ENCODE peak calls at places on chromosomes 12 and 14, in eight cellular contexts. C is mucosa of descending colon; D is HepG2; L is effector memory CD4-positive, alpha-beta T cell; Q is CD8-positive, alpha-beta memory T cell; G is CD8-positive, alpha-beta T cell; H is tibial artery; R is small intestine. Z is an unnamed sample.

GRCh38 chr12:119061208-119061796 is 80.0 kb downstream of the SRRM4 start:
- DNase-seq in C (no peak), D (peak; percentile 27), L (no peak), Q (no peak), G (peak; percentile 15), H (no peak), R (peak; percentile 1), Z (peak; percentile 5)

GRCh38 chr12:114767906-114768697 is 84.1 kb upstream of the TBX3 start:
- DNase-seq in C (no peak), D (peak; percentile 53), L (no peak), Q (no peak), G (no peak), H (no peak), R (no peak), Z (no peak)

GRCh38 chr12:38905480-38906351 is at the start of gene CPNE8:
- DNase-seq in C (peak; percentile 90), D (no peak), L (peak; percentile 12), Q (peak; percentile 64), G (peak; percentile 32), H (peak; percentile 94), R (no peak), Z (peak; percentile 20)

GRCh38 chr12:129076466-129077325 is 223.4 kb downstream of the GLT1D1 start:
- DNase-seq in C (no peak), D (no peak), L (no peak), Q (no peak), G (no peak), H (no peak), R (no peak), Z (no peak)

GRCh38 chr14:99177046-99177655 is 94.8 kb downstream of the BCL11B start:
- DNase-seq in C (no peak), D (no peak), L (no peak), Q (peak; percentile 25), G (peak; percentile 7), H (no peak), R (no peak), Z (no peak)

GRCh38 chr14:57871487-57872080 is 5.7 kb upstream of the SLC35F4 start:
- DNase-seq in C (no peak), D (peak; percentile 26), L (no peak), Q (no peak), G (no peak), H (no peak), R (peak; percentile 6), Z (no peak)

GRCh38 chr12:12880537-12880936 is 10.8 kb upstream of the GPRC5A start:
- DNase-seq in C (no peak), D (no peak), L (no peak), Q (no peak), G (no peak), H (no peak), R (no peak), Z (no peak)

GRCh38 chr14:89702151-89702936 is 252.2 kb downstream of the EFCAB11 start:
- DNase-seq in C (no peak), D (no peak), L (no peak), Q (no peak), G (no peak), H (no peak), R (no peak), Z (no peak)

GRCh38 chr12:107610030-107610859 is 75.4 kb upstream of the PWP1 start:
- DNase-seq in C (no peak), D (peak; percentile 12), L (no peak), Q (no peak), G (no peak), H (no peak), R (peak; percentile 20), Z (no peak)

DNA sequence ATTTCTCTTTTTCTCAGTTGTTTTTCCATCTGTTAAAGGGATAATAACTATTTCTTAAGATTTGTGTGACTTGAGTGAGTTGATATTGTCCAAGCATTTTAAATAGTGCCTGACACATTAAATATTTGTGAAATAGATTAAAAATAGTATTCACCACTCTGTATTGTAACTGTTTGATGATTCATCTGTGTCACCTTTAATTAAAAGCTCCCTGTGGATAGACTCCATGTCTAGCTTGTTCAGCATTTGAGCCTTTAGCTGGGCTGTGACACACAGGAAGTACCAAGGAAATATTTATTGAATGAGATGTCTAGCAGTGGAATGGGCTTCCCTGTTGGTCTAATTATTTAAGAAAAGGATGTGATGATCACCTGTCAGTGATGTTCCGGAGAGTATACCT is 1.8 kb upstream of the GLIPR1L2 start:
- DNase-seq in C (no peak), D (no peak), L (no peak), Q (no peak), G (no peak), H (no peak), R (peak; percentile 10), Z (no peak)
- H3K4me3 ChIP-seq in C (no peak overlapping the region), D (no peak overlapping the region), L (no peak overlapping the region), Q (no peak overlapping the region), G (no peak overlapping the region), H (no peak overlapping the region), R (no peak overlapping the region), Z (no peak overlapping the region)

DNA sequence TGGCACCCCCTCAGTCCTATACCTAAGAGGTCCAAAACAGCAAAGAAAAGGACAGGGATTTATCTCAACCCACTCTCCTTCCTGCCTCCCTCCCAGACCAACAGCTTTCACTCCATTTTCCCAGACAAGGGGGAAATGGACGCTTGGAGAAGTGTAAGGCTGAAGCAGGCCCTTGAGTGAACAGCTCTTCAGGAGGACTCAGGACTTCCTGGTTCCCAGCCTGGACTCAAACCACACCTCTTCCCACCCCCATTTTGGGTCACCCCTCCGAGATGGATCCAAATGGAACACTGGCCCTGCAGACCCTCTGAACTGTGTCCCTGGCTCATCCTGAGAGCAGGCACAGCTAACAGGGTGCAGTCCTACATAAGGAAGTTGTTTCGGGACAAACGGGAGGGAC is 2.7 kb downstream of the KMT2D start:
- DNase-seq in C (no peak), D (no peak), L (no peak), Q (no peak), G (no peak), H (no peak), R (peak; percentile 50), Z (no peak)
- H3K4me1 ChIP-seq in C (peaks cover 42% of the 10 kb centered on the region), D (peaks cover 49% of the 10 kb centered on the region), L (peaks cover 51% of the 10 kb centered on the region), Q (peaks cover 58% of the 10 kb centered on the region), G (peaks cover 53% of the 10 kb centered on the region), H (peaks cover 53% of the 10 kb centered on the region), R (peaks cover 17% of the 10 kb centered on the region), Z (peaks cover 49% of the 10 kb centered on the region)

GRCh38 chr12:638948-639557 is 24.2 kb downstream of the NINJ2 start:
- DNase-seq in C (no peak), D (no peak), L (no peak), Q (no peak), G (no peak), H (no peak), R (no peak), Z (no peak)
- H3K4me3 ChIP-seq in C (no peak overlapping the region), D (no peak overlapping the region), L (peak overlapping the region; percentile 11), Q (no peak overlapping the region), G (no peak overlapping the region), H (no peak overlapping the region), R (no peak overlapping the region), Z (no peak overlapping the region)

GRCh38 chr12:88549929-88550328 is 30.3 kb downstream of the KITLG start:
- DNase-seq in C (no peak), D (no peak), L (no peak), Q (no peak), G (no peak), H (no peak), R (no peak), Z (no peak)
- H3K4me1 ChIP-seq in C (peaks cover 25% of the 10 kb centered on the region), D (peaks cover 29% of the 10 kb centered on the region), L (no peaks in the 10 kb centered on the region), Q (no peaks in the 10 kb centered on the region), G (no peaks in the 10 kb centered on the region), H (peaks cover 38% of the 10 kb centered on the region), R (peaks cover 6% of the 10 kb centered on the region), Z (no peaks in the 10 kb centered on the region)

GRCh38 chr14:74574092-74574438 is 38.0 kb downstream of the LTBP2 start:
- DNase-seq in C (no peak), D (no peak), L (no peak), Q (peak; percentile 51), G (no peak), H (no peak), R (peak; percentile 35), Z (no peak)

GRCh38 chr14:74573421-74574091 is 38.5 kb downstream of the LTBP2 start:
- DNase-seq in C (peak; percentile 1), D (no peak), L (no peak), Q (no peak), G (no peak), H (no peak), R (no peak), Z (no peak)

GRCh38 chr14:74571901-74572828 is 39.9 kb downstream of the LTBP2 start:
- DNase-seq in C (no peak), D (peak; percentile 38), L (no peak), Q (no peak), G (no peak), H (no peak), R (peak; percentile 10), Z (no peak)

GRCh38 chr14:74571441-74571841 is 40.6 kb downstream of the LTBP2 start:
- DNase-seq in C (no peak), D (no peak), L (no peak), Q (no peak), G (no peak), H (no peak), R (no peak), Z (no peak)

DNA sequence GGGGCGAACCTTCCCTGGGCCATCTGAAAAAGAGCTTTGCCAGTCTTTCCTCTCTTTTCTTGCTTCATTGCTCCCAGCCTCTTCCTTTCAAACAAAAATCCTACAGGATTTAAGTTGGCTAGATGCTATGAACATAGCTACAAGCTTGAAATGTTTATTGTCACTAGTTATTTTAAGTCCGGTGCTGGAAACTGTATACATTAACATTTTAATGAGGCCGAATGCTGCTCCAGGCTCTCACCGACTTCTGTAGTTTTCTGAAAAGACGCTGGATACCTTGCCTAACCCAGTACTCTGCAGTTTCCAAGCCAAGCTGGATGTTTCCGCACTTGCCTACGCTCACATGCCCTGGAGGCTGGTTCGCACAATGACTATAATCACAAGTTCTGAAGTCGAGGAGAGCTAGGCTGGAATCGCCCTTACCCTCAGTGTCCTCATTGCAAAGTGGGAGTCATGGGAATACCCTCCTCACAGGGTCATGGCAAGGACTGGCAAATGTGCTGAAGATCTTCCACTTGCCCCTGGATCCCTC is 39.1 kb downstream of the LTBP2 start:
- DNase-seq in C (no peak), D (no peak), L (no peak), Q (no peak), G (no peak), H (no peak), R (no peak), Z (no peak)
- H3K4me3 ChIP-seq in C (no peak overlapping the region), D (no peak overlapping the region), L (no peak overlapping the region), Q (no peak overlapping the region), G (no peak overlapping the region), H (no peak overlapping the region), R (no peak overlapping the region), Z (no peak overlapping the region)

GRCh38 chr12:46363582-46364299 is 8.8 kb downstream of the SLC38A2 start:
- DNase-seq in C (no peak), D (no peak), L (no peak), Q (no peak), G (no peak), H (no peak), R (no peak), Z (no peak)
- H3K4me1 ChIP-seq in C (peaks cover 40% of the 10 kb centered on the region), D (peaks cover 57% of the 10 kb centered on the region), L (peaks cover 14% of the 10 kb centered on the region), Q (peaks cover 47% of the 10 kb centered on the region), G (peaks cover 57% of the 10 kb centered on the region), H (peaks cover 93% of the 10 kb centered on the region), R (peaks cover 11% of the 10 kb centered on the region), Z (peaks cover 18% of the 10 kb centered on the region)

Z was measured in naive thymus-derived CD4-positive, alpha-beta T cell.